ENCODE peak calls at places on chromosomes 4 and X, in seven cellular contexts. O, B, S, A, D, Q and K are unnamed samples.

GRCh38 chr4:123416462-123416861 is 19.9 kb downstream of the SPRY1 start:
- DNase-seq in O (no peak), B (no peak), S (no peak), A (no peak), D (no peak), Q (no peak), K (no peak)

GRCh38 chr4:101198741-101199339 is 148.5 kb downstream of the PPP3CA start:
- DNase-seq in O (no peak), B (no peak), S (no peak), A (no peak), D (no peak), Q (no peak), K (no peak)

GRCh38 chr4:68180858-68181531 is 51.3 kb upstream of the TMPRSS11F start:
- DNase-seq in O (no peak), B (no peak), S (no peak), A (peak; percentile 19), D (no peak), Q (no peak), K (no peak)

GRCh38 chr4:92334716-92335350 is 31.1 kb downstream of the GRID2 start:
- DNase-seq in O (no peak), B (no peak), S (no peak), A (no peak), D (no peak), Q (no peak), K (no peak)

GRCh38 chr4:15654556-15655222 is 468 bp downstream of the FBXL5 start:
- DNase-seq in O (no peak), B (peak; percentile 74), S (peak; percentile 50), A (peak; percentile 44), D (peak; percentile 41), Q (peak; percentile 13), K (peak; percentile 25)

GRCh38 chrX:12210196-12210815 is 72.0 kb downstream of the FRMPD4 start:
- DNase-seq in O (no peak), B (peak; percentile 33), S (no peak), A (peak; percentile 82), D (no peak), Q (no peak), K (peak; percentile 26)

GRCh38 chrX:119753639-119754257 is 4.6 kb upstream of the SOWAHD start:
- DNase-seq in O (peak; percentile 44), B (peak; percentile 15), S (peak; percentile 42), A (peak; percentile 44), D (peak; percentile 30), Q (peak; percentile 13), K (no peak)

GRCh38 chr4:110184124-110184790 is 14.2 kb downstream of the ELOVL6 start:
- DNase-seq in O (peak; percentile 6), B (no peak), S (no peak), A (peak; percentile 71), D (no peak), Q (no peak), K (no peak)

GRCh38 chrX:115563633-115564182 is 2.7 kb downstream of the PLS3 start:
- DNase-seq in O (no peak), B (no peak), S (no peak), A (no peak), D (no peak), Q (no peak), K (no peak)

GRCh38 chr4:188660796-188661195 is 521.6 kb downstream of the TRIML1 start:
- DNase-seq in O (no peak), B (no peak), S (no peak), A (no peak), D (no peak), Q (no peak), K (peak; percentile 64)

GRCh38 chr4:82515705-82516104 is 46.1 kb downstream of the TMEM150C start:
- DNase-seq in O (no peak), B (no peak), S (no peak), A (peak; percentile 80), D (peak; percentile 62), Q (no peak), K (peak; percentile 44)

GRCh38 chr4:65670331-65671031 is at the start of gene EPHA5:
- DNase-seq in O (no peak), B (peak; percentile 46), S (peak; percentile 81), A (no peak), D (peak; percentile 44), Q (no peak), K (peak; percentile 63)

GRCh38 chr4:4574792-4575191 is 32.9 kb upstream of the STX18 start:
- DNase-seq in O (no peak), B (peak; percentile 70), S (peak; percentile 35), A (no peak), D (peak; percentile 71), Q (no peak), K (no peak)